ENCODE peak calls at places on chromosome 14, in seven cellular contexts. Q is trophoblast cell; F is CD4-positive, CD25-positive, alpha-beta regulatory T cell; U is substantia nigra; Z is right cardiac atrium; X is AG04450; J is left ventricle myocardium inferior. E is an unnamed sample.

GRCh38 chr14:69013943-69014782 is 35.1 kb upstream of the ACTN1 start:
- DNase-seq in U (no peak), Q (no peak), F (no peak), J (peak; percentile 62), X (no peak), Z (peak; percentile 83), E (peak; percentile 37)

GRCh38 chr14:21990116-21990515 is 316.5 kb upstream of the OR4E1 start:
- DNase-seq in Z (no peak), U (no peak), J (no peak), X (no peak), Q (no peak), F (no peak), E (no peak)

GRCh38 chr14:67524152-67524963 is 8.7 kb upstream of the PLEKHH1 start:
- DNase-seq in Z (no peak), J (no peak), X (no peak), F (no peak), Q (no peak), U (peak; percentile 10), E (no peak)

GRCh38 chr14:92747701-92748258 is 647 bp downstream of the LGMN start:
- DNase-seq in X (no peak), Z (no peak), Q (peak; percentile 30), J (no peak), F (no peak), U (peak; percentile 65), E (no peak)

GRCh38 chr14:72201645-72202044 is 269.4 kb downstream of the RGS6 start:
- DNase-seq in U (no peak), F (no peak), J (no peak), X (no peak), Z (no peak), Q (no peak), E (no peak)

GRCh38 chr14:74836251-74836957 is 39.5 kb downstream of the PROX2 start:
- DNase-seq in X (no peak), F (no peak), Q (no peak), J (no peak), U (no peak), Z (no peak), E (no peak)

GRCh38 chr14:61577506-61577931 is 117.8 kb upstream of the HIF1A start:
- DNase-seq in Q (no peak), J (no peak), Z (no peak), X (no peak), U (no peak), F (no peak), E (no peak)

GRCh38 chr14:70999117-70999516 is 91.9 kb downstream of the PCNX1 start:
- DNase-seq in Q (no peak), F (no peak), X (no peak), U (no peak), J (no peak), Z (no peak), E (no peak)

GRCh38 chr14:50452285-50452684 is 55.6 kb upstream of the CDKL1 start:
- DNase-seq in Q (no peak), Z (no peak), J (no peak), X (no peak), F (no peak), U (no peak), E (no peak)

GRCh38 chr14:36019126-36019525 is 157.4 kb downstream of the PTCSC3 start:
- DNase-seq in F (no peak), U (no peak), Z (no peak), J (no peak), X (no peak), Q (no peak), E (no peak)

GRCh38 chr14:56482306-56482705 is 97.3 kb upstream of the TMEM260 start:
- DNase-seq in J (no peak), U (no peak), X (no peak), Q (no peak), F (no peak), Z (no peak), E (no peak)

GRCh38 chr14:57871487-57872080 is 5.7 kb upstream of the SLC35F4 start:
- DNase-seq in F (no peak), Z (peak; percentile 48), J (no peak), U (peak; percentile 39), Q (no peak), X (peak; percentile 2), E (no peak)

GRCh38 chr14:101891471-101891870 is 72.9 kb upstream of the DYNC1H1 start:
- DNase-seq in Q (no peak), Z (no peak), F (no peak), J (no peak), X (no peak), U (no peak), E (no peak)

GRCh38 chr14:44567997-44568396 is 60.9 kb upstream of the FSCB start:
- DNase-seq in X (no peak), U (no peak), F (no peak), J (no peak), Q (no peak), Z (peak; percentile 37), E (no peak)

GRCh38 chr14:71541271-71541670 is 391.0 kb upstream of the RGS6 start:
- DNase-seq in J (no peak), X (no peak), F (no peak), U (no peak), Z (no peak), Q (no peak), E (no peak)

GRCh38 chr14:31173120-31173837 is 34.3 kb downstream of the HECTD1 start:
- DNase-seq in J (no peak), F (no peak), Q (no peak), X (no peak), Z (no peak), U (no peak), E (no peak)

GRCh38 chr14:91325211-91325610 is 80.7 kb upstream of the GPR68 start:
- DNase-seq in X (no peak), J (no peak), Q (no peak), Z (no peak), F (no peak), U (no peak), E (no peak)
- H3K27ac ChIP-seq in X (no peak overlapping the region), J (peak overlapping the region; percentile 85), Q (no peak overlapping the region), Z (no peak overlapping the region), F (peak overlapping the region; percentile 99), U (no peak overlapping the region), E (no peak overlapping the region)

DNA sequence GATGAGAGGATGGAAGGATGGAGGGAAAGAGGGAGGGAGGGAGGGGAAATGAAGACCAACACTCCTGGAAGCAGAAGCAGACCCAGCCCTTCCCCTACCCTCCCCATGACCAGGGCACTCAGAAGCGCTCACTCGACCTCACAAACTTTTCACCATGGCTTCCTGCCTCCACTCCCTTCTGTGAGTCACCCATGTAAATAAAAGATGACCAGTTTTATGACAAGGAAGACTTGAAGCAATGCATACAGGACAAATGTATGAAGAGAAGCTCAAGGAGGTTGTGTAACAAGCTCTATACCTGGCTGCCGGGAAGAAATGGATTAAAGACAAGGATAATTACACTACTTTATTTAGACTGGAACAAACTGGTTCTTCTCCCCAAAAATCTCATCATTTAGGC is 63.8 kb downstream of the CDC42BPB start:
- DNase-seq in J (no peak), X (no peak), Z (no peak), Q (no peak), U (no peak), F (no peak), E (peak; percentile 84)
- H3K27ac ChIP-seq in J (no peak overlapping the region), X (no peak overlapping the region), Z (no peak overlapping the region), Q (no peak overlapping the region), U (no peak overlapping the region), F (no peak overlapping the region), E (peak overlapping the region; percentile 84)

GRCh38 chr14:65483647-65484046 is 71.1 kb downstream of the FUT8 start:
- DNase-seq in F (no peak), U (no peak), Q (no peak), Z (no peak), X (no peak), J (no peak), E (no peak)
- H3K27ac ChIP-seq in F (no peak overlapping the region), U (no peak overlapping the region), Q (no peak overlapping the region), Z (no peak overlapping the region), X (no peak overlapping the region), J (no peak overlapping the region), E (peak overlapping the region; percentile 10)

DNA sequence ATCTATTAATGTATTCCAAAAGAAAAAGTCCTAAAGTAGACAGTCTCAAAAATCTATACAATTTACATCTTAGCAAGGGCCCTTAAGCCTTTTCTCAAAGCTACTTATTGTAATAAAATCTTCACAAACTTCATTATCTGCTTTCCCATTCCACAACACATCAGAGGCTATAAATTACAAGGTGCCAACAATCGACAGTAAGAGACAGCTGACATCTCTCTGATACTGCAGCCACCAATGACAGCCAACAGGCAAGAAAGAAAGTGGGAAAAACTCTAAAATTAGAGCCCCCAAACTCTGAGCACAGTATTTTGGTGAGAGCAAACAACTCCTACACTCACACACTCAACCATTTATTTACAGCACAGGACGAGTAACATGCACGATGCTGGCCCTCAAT is 2.2 kb downstream of the ANGEL1 start:
- DNase-seq in J (no peak), X (no peak), U (no peak), Q (no peak), F (no peak), Z (no peak), E (no peak)
- H3K27ac ChIP-seq in J (peak overlapping the region; percentile 85), X (no peak overlapping the region), U (peak overlapping the region; percentile 66), Q (no peak overlapping the region), F (no peak overlapping the region), Z (no peak overlapping the region), E (no peak overlapping the region)

DNA sequence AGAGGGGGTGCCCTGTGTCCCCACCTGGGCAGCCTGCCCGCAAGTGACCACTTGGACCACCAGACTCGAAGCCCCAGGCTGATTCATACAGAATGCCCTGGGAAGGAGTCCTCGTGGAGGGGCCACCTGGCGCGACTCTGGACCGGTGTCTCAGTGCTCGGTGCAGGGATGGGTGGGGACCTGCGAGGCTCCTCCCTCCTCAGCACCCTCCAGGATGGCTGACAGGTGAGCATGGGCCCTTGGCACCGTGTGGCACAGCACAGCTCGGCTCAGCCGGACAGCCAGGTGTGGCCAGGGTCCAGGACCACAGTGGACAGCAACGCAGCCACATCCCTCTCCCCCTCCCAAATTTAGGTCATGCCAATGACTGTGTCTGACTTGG is 44.5 kb downstream of the CCNK start:
- DNase-seq in F (no peak), J (no peak), X (no peak), U (peak; percentile 86), Q (no peak), Z (peak; percentile 36), E (no peak)
- H3K27ac ChIP-seq in F (peak overlapping the region; percentile 51), J (peak overlapping the region; percentile 85), X (no peak overlapping the region), U (no peak overlapping the region), Q (no peak overlapping the region), Z (no peak overlapping the region), E (no peak overlapping the region)

GRCh38 chr14:88470542-88471440 is 84.0 kb downstream of the PTPN21 start:
- DNase-seq in U (no peak), Z (no peak), X (no peak), J (no peak), F (no peak), Q (no peak), E (no peak)
- H3K27ac ChIP-seq in U (no peak overlapping the region), Z (no peak overlapping the region), X (no peak overlapping the region), J (no peak overlapping the region), F (no peak overlapping the region), Q (no peak overlapping the region), E (no peak overlapping the region)

GRCh38 chr14:96083667-96084320 is 44.6 kb downstream of the C14orf132 start:
- DNase-seq in J (no peak), Z (no peak), Q (no peak), F (no peak), U (peak; percentile 73), X (no peak), E (peak; percentile 39)
- H3K27ac ChIP-seq in J (no peak overlapping the region), Z (no peak overlapping the region), Q (no peak overlapping the region), F (no peak overlapping the region), U (no peak overlapping the region), X (no peak overlapping the region), E (no peak overlapping the region)

GRCh38 chr14:89302396-89302950 is 114.6 kb downstream of the FOXN3 start:
- DNase-seq in J (no peak), X (no peak), U (no peak), Z (no peak), Q (no peak), F (no peak), E (no peak)
- H3K27ac ChIP-seq in J (peak overlapping the region; percentile 91), X (peak overlapping the region; percentile 76), U (no peak overlapping the region), Z (peak overlapping the region; percentile 78), Q (no peak overlapping the region), F (no peak overlapping the region), E (no peak overlapping the region)